ENCODE peak calls at places on chromosomes 2 and 18, in four cellular contexts. S is HepG2, L is K562, U is H1. Z is an unnamed sample.
A peak's percentile ranks its signal among the peaks of the same experiment; 100 is the strongest.

GRCh38 chr2:237205111-237205541 is 119.4 kb downstream of the COPS8 start:
- DNase-seq in S (no peak), L (no peak), U (no peak), Z (no peak)

GRCh38 chr18:42310956-42311355 is 355.9 kb downstream of the PIK3C3 start:
- DNase-seq in S (no peak), L (no peak), U (no peak), Z (no peak)

GRCh38 chr2:2103320-2103719 is 227.8 kb downstream of the MYT1L start:
- DNase-seq in S (no peak), L (no peak), U (no peak), Z (no peak)

GRCh38 chr2:170493698-170494097 is 221.4 kb upstream of the SP5 start:
- DNase-seq in S (no peak), L (no peak), U (no peak), Z (no peak)

GRCh38 chr2:224890407-224890806 is 151.9 kb downstream of the DOCK10 start:
- DNase-seq in S (no peak), L (no peak), U (no peak), Z (no peak)

GRCh38 chr2:212708346-212708745 is 169.7 kb upstream of the ERBB4 start:
- DNase-seq in S (no peak), L (no peak), U (no peak), Z (no peak)

GRCh38 chr2:219658447-219658846 is 31.0 kb downstream of the SLC4A3 start:
- DNase-seq in S (no peak), L (no peak), U (no peak), Z (no peak)

GRCh38 chr2:40287201-40287600 is 164.7 kb downstream of the SLC8A1 start:
- DNase-seq in S (no peak), L (no peak), U (no peak), Z (no peak)

GRCh38 chr2:47510745-47511144 is 107.8 kb downstream of the MSH2 start:
- DNase-seq in S (peak; percentile 12), L (no peak), U (no peak), Z (no peak)

GRCh38 chr2:45960057-45960863 is 308.8 kb downstream of the PRKCE start:
- DNase-seq in S (peak; percentile 70), L (no peak), U (no peak), Z (no peak)

GRCh38 chr18:12253027-12253426 is 1.1 kb upstream of the CIDEA start:
- DNase-seq in S (no peak), L (no peak), U (no peak), Z (no peak)

GRCh38 chr2:127650041-127650784 is 4.3 kb downstream of the GPR17 start:
- DNase-seq in S (peak; percentile 36), L (no peak), U (no peak), Z (no peak)

GRCh38 chr18:21321711-21322110 is 79.7 kb downstream of the GREB1L start:
- DNase-seq in S (no peak), L (no peak), U (no peak), Z (no peak)

GRCh38 chr2:113240150-113240914 is 38.4 kb downstream of the PAX8 start:
- DNase-seq in S (no peak), L (no peak), U (no peak), Z (no peak)

GRCh38 chr2:238988752-238989151 is 140.9 kb downstream of the TWIST2 start:
- DNase-seq in S (no peak), L (no peak), U (no peak), Z (no peak)

GRCh38 chr2:20001361-20001863 is 11.1 kb downstream of the MATN3 start:
- DNase-seq in S (no peak), L (no peak), U (no peak), Z (no peak)

GRCh38 chr2:36696533-36696932 is at the start of gene VIT:
- DNase-seq in S (no peak), L (no peak), U (no peak), Z (no peak)

GRCh38 chr2:10811552-10811951 is 1.0 kb downstream of the PDIA6 start:
- DNase-seq in S (no peak), L (no peak), U (no peak), Z (no peak)

GRCh38 chr2:241269707-241270520 is 45.6 kb downstream of the HDLBP start:
- DNase-seq in S (no peak), L (no peak), U (no peak), Z (no peak)

DNA sequence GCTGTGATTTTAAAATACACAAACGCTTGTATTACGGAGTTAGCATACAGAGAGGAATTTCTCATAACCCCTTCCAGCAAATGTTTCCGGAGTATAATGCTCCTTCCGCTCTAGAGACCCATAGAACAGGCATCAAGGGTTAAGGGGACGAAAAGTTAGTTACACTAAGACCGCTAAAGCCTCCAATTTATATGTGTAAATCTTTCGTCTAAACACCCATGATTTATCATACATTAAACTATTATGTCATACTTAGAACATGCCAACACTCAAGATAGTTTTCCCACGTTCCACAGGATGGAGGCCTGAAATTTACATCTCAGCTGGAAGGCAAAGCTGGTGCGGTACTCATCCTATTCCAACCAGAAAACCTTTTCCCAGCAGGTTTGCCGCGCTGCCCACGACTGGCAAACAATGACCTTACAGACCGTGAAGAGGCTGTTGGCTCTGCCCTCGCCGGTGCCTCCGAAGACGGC is 650 bp downstream of the ORMDL1 start:
- DNase-seq in S (peak; percentile 44), L (no peak), U (no peak), Z (peak; percentile 20)
- TF ChIP-seq ATF2 in S (no peak), L (no peak), U (no peak), Z (no peak)

GRCh38 chr18:69941183-69941582 is 6.5 kb downstream of the CD226 start:
- DNase-seq in S (no peak), L (no peak), U (no peak), Z (no peak)

GRCh38 chr18:69944434-69944833 is 3.2 kb downstream of the CD226 start:
- DNase-seq in S (no peak), L (no peak), U (no peak), Z (no peak)

GRCh38 chr18:69945220-69946114 is 2.2 kb downstream of the CD226 start:
- DNase-seq in S (no peak), L (no peak), U (no peak), Z (no peak)

GRCh38 chr18:69946608-69947155 is 991 bp downstream of the CD226 start:
- DNase-seq in S (no peak), L (no peak), U (no peak), Z (no peak)

DNA sequence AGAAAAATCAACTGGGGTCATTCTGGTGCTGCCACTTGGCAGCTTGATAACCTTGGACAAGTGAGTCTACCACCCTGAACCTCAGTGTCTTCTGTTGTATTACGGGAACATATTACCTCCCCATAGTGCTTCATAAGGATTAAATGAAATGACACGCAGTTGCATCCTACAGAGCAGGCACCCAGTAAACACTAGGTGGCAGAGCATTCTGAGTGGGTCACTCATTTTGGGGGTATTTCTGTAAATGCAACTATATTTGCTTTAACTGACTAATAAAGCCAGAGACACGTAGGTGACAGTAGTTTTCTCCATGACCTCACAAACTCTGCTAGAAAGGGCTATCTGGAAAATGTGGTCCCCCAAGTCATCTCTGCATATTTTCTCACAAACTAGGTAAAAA is 4.7 kb downstream of the CD226 start:
- DNase-seq in S (no peak), L (no peak), U (no peak), Z (no peak)
- TF ChIP-seq HDAC2 in S (no peak), L (no peak), U (no peak), Z (no peak)

GRCh38 chr2:221484761-221485499 is 87.2 kb downstream of the EPHA4 start:
- DNase-seq in S (no peak), L (no peak), U (no peak), Z (no peak)

GRCh38 chr2:221486106-221486505 is 86.0 kb downstream of the EPHA4 start:
- DNase-seq in S (no peak), L (no peak), U (no peak), Z (no peak)

GRCh38 chr2:221488134-221488807 is 83.8 kb downstream of the EPHA4 start:
- DNase-seq in S (no peak), L (no peak), U (no peak), Z (no peak)

GRCh38 chr2:221482581-221483140 is 89.4 kb downstream of the EPHA4 start:
- DNase-seq in S (no peak), L (no peak), U (no peak), Z (no peak)

GRCh38 chr2:221485500-221485870 is 86.6 kb downstream of the EPHA4 start:
- DNase-seq in S (no peak), L (no peak), U (no peak), Z (no peak)
- TF ChIP-seq ATF2 in S (no peak), L (no peak), U (no peak), Z (no peak)

DNA sequence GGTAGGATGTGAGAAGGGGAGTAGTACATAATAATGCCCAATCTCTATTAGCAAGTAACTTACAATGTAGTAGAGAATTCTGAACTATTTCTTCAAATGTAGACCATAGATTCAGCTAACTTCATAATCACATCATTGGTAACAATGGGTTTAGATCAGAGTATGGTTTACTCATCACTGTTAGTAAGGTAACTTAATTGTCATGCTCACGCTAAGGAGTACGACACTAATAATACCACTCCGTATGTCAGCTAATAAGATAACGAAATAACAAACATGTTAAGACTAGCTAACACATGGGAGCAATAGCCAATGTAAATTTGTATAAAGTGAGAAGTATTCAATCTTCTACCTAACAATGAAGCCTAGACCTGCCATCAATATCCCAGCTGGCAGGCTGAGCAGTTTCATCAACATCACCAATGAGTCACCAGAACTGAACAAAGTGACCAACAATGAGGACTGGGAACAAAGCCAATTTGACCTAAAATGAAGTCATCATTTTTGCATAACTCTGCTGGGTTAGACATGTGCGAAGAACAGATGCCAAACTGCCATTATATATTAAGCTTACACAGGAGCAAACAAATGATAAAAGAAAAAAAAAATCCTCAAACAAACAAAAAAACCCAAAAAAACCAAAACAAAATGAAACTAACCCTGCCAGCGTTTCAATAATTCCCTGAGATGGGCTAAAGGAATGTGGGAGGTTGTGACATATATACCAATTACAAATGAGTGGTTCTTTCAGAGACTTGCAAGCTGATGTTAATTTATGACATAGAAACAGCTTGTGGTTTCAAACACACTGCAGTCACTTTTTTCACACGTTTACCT is 56.6 kb upstream of the CCDC141 start:
- DNase-seq in S (peak; percentile 83), L (no peak), U (no peak), Z (peak; percentile 56)
- TF ChIP-seq HDAC2 in S (no peak), L (no peak), U (no peak), Z (no peak)

GRCh38 chr18:26435415-26436095 is 112.8 kb downstream of the KCTD1 start:
- DNase-seq in S (no peak), L (no peak), U (no peak), Z (no peak)

GRCh38 chr18:26439537-26439936 is 108.8 kb downstream of the KCTD1 start:
- DNase-seq in S (no peak), L (no peak), U (no peak), Z (no peak)

GRCh38 chr18:26434887-26435286 is 113.5 kb downstream of the KCTD1 start:
- DNase-seq in S (no peak), L (no peak), U (no peak), Z (no peak)

GRCh38 chr18:26438980-26439379 is 109.4 kb downstream of the KCTD1 start:
- DNase-seq in S (no peak), L (no peak), U (no peak), Z (no peak)

GRCh38 chr18:26436176-26437031 is 111.9 kb downstream of the KCTD1 start:
- DNase-seq in S (peak; percentile 34), L (no peak), U (no peak), Z (no peak)
- TF ChIP-seq ATF2 in S (no peak), L (no peak), U (no peak), Z (no peak)